ENCODE peak calls at places on chromosomes 13 and 19, in five cellular contexts. X is OCI-LY7, E is HepG2, T is glutamatergic neuron, J is NB4. B is an unnamed sample.
A peak's percentile ranks its signal among the peaks of the same experiment; 100 is the strongest.

GRCh38 chr19:369876-370275 is 25.3 kb upstream of the MIER2 start:
- DNase-seq in T (no peak), X (no peak), J (no peak), E (no peak), B (no peak)

GRCh38 chr13:29918845-29919244 is 68.4 kb upstream of the UBL3 start:
- DNase-seq in J (no peak), E (no peak), X (no peak), T (no peak), B (no peak)

GRCh38 chr19:55508120-55508519 is 19.9 kb downstream of the SSC5D start:
- DNase-seq in E (no peak), X (no peak), J (no peak), T (no peak), B (no peak)

GRCh38 chr13:59842507-59842906 is 321.2 kb downstream of the DIAPH3 start:
- DNase-seq in E (no peak), T (no peak), J (no peak), X (no peak), B (no peak)

GRCh38 chr19:10518444-10519361 is 1.5 kb upstream of the S1PR5 start:
- DNase-seq in J (no peak), X (no peak), E (no peak), T (no peak), B (no peak)

GRCh38 chr13:106691251-106691650 is 123.3 kb upstream of the ARGLU1 start:
- DNase-seq in E (no peak), T (no peak), X (no peak), J (no peak), B (no peak)

GRCh38 chr13:99506632-99507031 is 5.4 kb downstream of the TM9SF2 start:
- DNase-seq in T (no peak), J (peak; percentile 79), X (peak; percentile 59), E (no peak), B (peak; percentile 33)

GRCh38 chr13:31101511-31102170 is 60.1 kb downstream of the HSPH1 start:
- DNase-seq in X (no peak), T (no peak), E (no peak), J (no peak), B (no peak)

GRCh38 chr19:42199440-42200115 is 17.9 kb downstream of the DEDD2 start:
- DNase-seq in J (peak; percentile 95), X (peak; percentile 43), E (no peak), T (no peak), B (peak; percentile 84)

GRCh38 chr19:58305932-58306323 is 751 bp downstream of the ERVK3-1 start:
- DNase-seq in J (peak; percentile 36), T (no peak), X (no peak), E (peak; percentile 21), B (peak; percentile 33)

GRCh38 chr19:58476498-58477015 is 405 bp downstream of the ZNF446 start:
- DNase-seq in J (no peak), X (no peak), E (peak; percentile 25), T (no peak), B (peak; percentile 29)

GRCh38 chr19:19185853-19186728 is 5.9 kb downstream of the BORCS8 start:
- DNase-seq in E (peak; percentile 68), J (peak; percentile 81), X (peak; percentile 64), T (peak; percentile 62), B (no peak)

GRCh38 chr19:10362259-10362658 is 18.1 kb downstream of the TYK2 start:
- DNase-seq in T (no peak), E (no peak), X (no peak), J (no peak), B (no peak)

DNA sequence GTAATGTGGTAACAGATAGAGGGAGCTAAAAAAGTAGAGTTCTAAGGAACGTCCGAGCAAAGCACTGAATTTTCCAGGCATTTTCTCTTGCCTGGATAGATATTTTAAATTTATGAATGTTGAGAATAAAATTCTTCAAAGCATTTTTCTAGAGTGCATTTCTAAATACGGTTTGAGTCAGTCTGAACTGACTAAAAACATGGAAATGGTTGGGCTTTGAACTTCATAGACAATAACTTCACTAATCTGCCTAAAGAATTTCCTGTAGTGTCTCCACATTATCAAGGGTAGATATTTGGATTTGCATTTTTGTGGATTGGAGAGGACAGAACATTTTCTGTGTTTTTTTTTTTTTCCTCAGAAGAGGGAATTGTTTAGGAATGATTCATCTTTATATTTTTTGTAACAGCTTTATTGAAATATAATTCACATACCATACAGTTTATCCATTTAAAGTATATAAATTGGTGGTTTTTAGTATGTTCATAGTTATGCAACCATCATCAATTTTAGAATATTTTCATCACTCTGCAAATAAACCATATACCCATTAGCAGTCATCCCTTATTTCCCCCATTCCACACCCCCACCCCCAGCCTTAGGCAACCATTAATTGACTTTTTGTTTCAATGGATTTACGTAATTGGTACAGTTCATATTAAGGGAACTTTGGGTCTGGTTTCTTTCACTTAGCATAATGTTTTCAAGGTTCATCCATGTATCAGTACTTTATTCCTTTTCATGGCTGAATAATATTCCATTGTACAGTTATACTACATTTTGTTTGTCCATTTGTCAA is 20.7 kb downstream of the GARRE1 start:
- DNase-seq in E (peak; percentile 85), X (no peak), J (no peak), T (no peak), B (no peak)
- TF ChIP-seq CTCF in E (no peak), X (no peak), J (no peak), T (no peak), B (no peak)

GRCh38 chr19:40286235-40286530 is 1.0 kb upstream of the AKT2 start:
- DNase-seq in J (no peak), X (no peak), E (no peak), T (no peak), B (no peak)

GRCh38 chr19:40283414-40284250 is 1.5 kb downstream of the AKT2 start:
- DNase-seq in E (peak; percentile 58), X (peak; percentile 27), T (peak; percentile 62), J (no peak), B (no peak)

GRCh38 chr19:40284251-40284500 is 969 bp downstream of the AKT2 start:
- DNase-seq in E (no peak), X (no peak), T (no peak), J (no peak), B (no peak)

GRCh38 chr19:40285353-40286234 is 449 bp upstream of the AKT2 start:
- DNase-seq in E (peak; percentile 99), X (peak; percentile 100), J (peak; percentile 97), T (peak; percentile 98), B (peak; percentile 98)

GRCh38 chr19:40284501-40285352 is at the start of gene AKT2:
- DNase-seq in T (peak; percentile 87), E (no peak), X (peak; percentile 92), J (peak; percentile 79), B (peak; percentile 65)
- TF ChIP-seq CTCF in T (peak; percentile 51), E (no peak), X (no peak), J (no peak), B (no peak)

DNA sequence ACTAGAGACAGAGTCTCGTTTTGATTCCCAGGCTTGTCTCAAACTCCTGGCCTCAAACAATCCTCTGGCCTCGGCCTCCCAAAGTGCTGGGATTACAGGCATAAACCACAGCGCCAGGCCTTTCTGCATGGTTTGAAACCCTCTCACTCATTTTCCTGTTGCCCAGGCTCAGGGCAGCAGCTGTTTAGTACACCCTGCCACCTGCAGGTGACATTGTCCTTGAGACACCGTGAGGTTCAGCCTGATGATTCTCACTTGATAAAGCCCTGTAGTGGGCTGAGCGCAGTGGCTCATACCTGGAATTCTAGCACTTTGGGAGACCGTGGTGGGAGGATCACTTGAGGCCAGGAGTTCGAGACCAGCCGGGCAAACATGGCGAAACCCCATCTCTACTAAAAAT is 12.5 kb downstream of the IL12RB1 start:
- DNase-seq in T (no peak), J (no peak), E (peak; percentile 33), X (no peak), B (no peak)
- TF ChIP-seq CTCF in T (no peak), J (no peak), E (peak; percentile 61), X (peak; percentile 33), B (no peak)

GRCh38 chr19:15260939-15261338 is 28.7 kb upstream of the EPHX3 start:
- DNase-seq in J (peak; percentile 42), T (no peak), E (no peak), X (no peak), B (no peak)
- TF ChIP-seq CTCF in J (peak; percentile 33), T (peak; percentile 22), E (peak; percentile 55), X (peak; percentile 56), B (no peak)

GRCh38 chr19:17103177-17103576 is 27.6 kb downstream of the MYO9B start:
- DNase-seq in X (no peak), E (peak; percentile 56), T (peak; percentile 60), J (peak; percentile 42), B (no peak)
- TF ChIP-seq CTCF in X (peak; percentile 77), E (peak; percentile 70), T (peak; percentile 71), J (peak; percentile 46), B (peak; percentile 32)

DNA sequence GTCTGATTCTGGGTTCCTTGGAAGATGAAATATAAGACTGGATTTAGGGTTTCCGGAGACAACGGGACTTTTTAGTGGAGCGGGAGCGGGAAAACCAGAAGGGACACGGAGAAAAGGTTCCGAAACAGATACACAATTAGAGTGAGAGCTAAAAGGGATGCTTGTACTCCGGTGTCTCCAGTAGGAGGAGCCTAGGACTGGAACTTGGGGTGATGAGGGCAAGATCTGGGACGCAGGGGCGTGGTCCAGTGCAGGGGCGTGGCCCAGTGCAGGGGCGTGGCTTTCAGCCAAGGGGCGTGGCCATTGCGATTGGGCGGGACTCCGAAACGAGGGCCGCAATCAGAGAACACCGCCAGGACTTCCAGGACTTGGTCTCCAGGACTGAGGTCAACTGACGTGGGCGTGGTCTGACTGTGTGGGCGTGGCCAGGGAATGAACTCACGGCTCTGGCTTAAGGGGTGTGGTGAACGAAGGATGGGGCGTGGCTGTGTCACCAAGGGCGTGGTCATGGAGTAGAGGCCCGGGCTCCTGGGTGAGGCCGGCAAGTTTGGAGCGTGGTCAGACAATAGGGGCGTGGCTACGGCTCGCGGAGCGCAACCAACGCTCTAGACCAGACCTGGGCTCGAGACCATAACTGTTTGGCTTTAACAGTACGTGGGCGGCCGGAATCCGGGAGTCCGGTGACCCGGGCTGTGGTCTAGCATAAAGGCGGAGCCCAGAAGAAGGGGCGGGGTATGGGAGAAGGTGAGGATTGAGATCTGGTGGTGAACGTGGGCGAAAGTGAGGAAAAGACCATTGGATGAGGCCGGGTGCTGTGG is at the start of gene DKKL1:
- DNase-seq in X (peak; percentile 99), E (peak; percentile 96), T (peak; percentile 100), J (peak; percentile 44), B (peak; percentile 91)
- TF ChIP-seq CTCF in X (peak; percentile 41), E (peak; percentile 49), T (no peak), J (no peak), B (no peak)

GRCh38 chr19:33075519-33075918 is 5.5 kb upstream of the GPATCH1 start:
- DNase-seq in E (no peak), T (no peak), X (no peak), J (no peak), B (no peak)
- TF ChIP-seq CTCF in E (no peak), T (no peak), X (no peak), J (no peak), B (no peak)